ENCODE peak calls at places on chromosomes 13 and 19, in seven cellular contexts. Y is fibroblast of mammary gland; R is uterus; S is SJSA1; M is progenitor cell of endocrine pancreas; K is tibial artery; T is stimulated activated CD4-positive, alpha-beta T cell treated with anti-CD3 and anti-CD28 coated beads, Interleukin-12 subunit alpha, Interleukin-12 subunit beta, amount 100 ng/mL, for 48 hours. Q is an unnamed sample.

GRCh38 chr19:11196406-11197287 is 698 bp downstream of the KANK2 start:
- DNase-seq in Y (peak), R (peak), S (no peak), M (no peak), K (no peak), T (no peak), Q (no peak)

GRCh38 chr13:49374585-49375290 is 69.1 kb downstream of the CAB39L start:
- DNase-seq in Y (peak), R (no peak), S (no peak), M (no peak), K (no peak), T (no peak), Q (no peak)

GRCh38 chr19:8158411-8159074 is 9.2 kb upstream of the FBN3 start:
- DNase-seq in Y (peak), R (peak), S (no peak), M (peak), K (no peak), T (peak), Q (no peak)

GRCh38 chr13:92806215-92806614 is 420.4 kb upstream of the GPC6 start:
- DNase-seq in Y (peak), R (no peak), S (peak), M (no peak), K (no peak), T (no peak), Q (no peak)

GRCh38 chr19:13881692-13882418 is 4.9 kb downstream of the NANOS3 start:
- DNase-seq in Y (peak), R (no peak), S (no peak), M (no peak), K (no peak), T (no peak), Q (no peak)

GRCh38 chr13:111287201-111287600 is 33.2 kb upstream of the TEX29 start:
- DNase-seq in Y (no peak), R (no peak), S (no peak), M (no peak), K (no peak), T (no peak), Q (no peak)

GRCh38 chr13:90089051-90089450 is 1258.4 kb upstream of the MIR17HG start:
- DNase-seq in Y (no peak), R (no peak), S (no peak), M (no peak), K (no peak), T (no peak), Q (no peak)

GRCh38 chr13:50357586-50358118 is 342.4 kb downstream of the KCNRG start:
- DNase-seq in Y (peak), R (peak), S (no peak), M (no peak), K (no peak), T (no peak), Q (no peak)

GRCh38 chr19:13425151-13425550 is 81.1 kb downstream of the CACNA1A start:
- DNase-seq in Y (no peak), R (no peak), S (no peak), M (no peak), K (no peak), T (no peak), Q (no peak)

GRCh38 chr19:55297267-55297666 is 13.5 kb downstream of the BRSK1 start:
- DNase-seq in Y (no peak), R (no peak), S (no peak), M (no peak), K (no peak), T (no peak), Q (no peak)

Q was measured in type B pancreatic cell.